ENCODE peak calls at places on chromosomes 11 and 22, in four cellular contexts. One of them, this sample, is unnamed.

GRCh38 chr11:82996966-82997606 is 74.6 kb downstream of the RAB30 start:
- DNase-seq in RWPE1: no peak
- DNase-seq in CD4-positive, alpha-beta T cell: no peak
- DNase-seq in CD8-positive, alpha-beta T cell: no peak
- DNase-seq in this sample: no peak

GRCh38 chr11:110317516-110317932 is 21.1 kb upstream of the RDX start:
- DNase-seq in CD8-positive, alpha-beta T cell: no peak
- DNase-seq in CD4-positive, alpha-beta T cell: no peak
- DNase-seq in RWPE1: no peak
- DNase-seq in this sample: no peak

GRCh38 chr11:64355078-64355940 is 3.7 kb upstream of the RPS6KA4 start:
- DNase-seq in CD8-positive, alpha-beta T cell: peak; percentile 69
- DNase-seq in RWPE1: peak; percentile 81
- DNase-seq in CD4-positive, alpha-beta T cell: no peak
- DNase-seq in this sample: peak; percentile 38

GRCh38 chr22:40107756-40108437 is 69.8 kb upstream of the TNRC6B start:
- DNase-seq in RWPE1: peak; percentile 24
- DNase-seq in CD8-positive, alpha-beta T cell: no peak
- DNase-seq in CD4-positive, alpha-beta T cell: no peak
- DNase-seq in this sample: peak; percentile 16

GRCh38 chr11:65593518-65594414 is 1.8 kb downstream of the KCNK7 start:
- DNase-seq in CD8-positive, alpha-beta T cell: peak; percentile 74
- DNase-seq in CD4-positive, alpha-beta T cell: no peak
- DNase-seq in RWPE1: no peak
- DNase-seq in this sample: no peak

GRCh38 chr11:75289919-75290318 is 49.3 kb downstream of the TPBGL start:
- DNase-seq in CD4-positive, alpha-beta T cell: no peak
- DNase-seq in CD8-positive, alpha-beta T cell: no peak
- DNase-seq in RWPE1: no peak
- DNase-seq in this sample: no peak

GRCh38 chr22:39547587-39547947 is 15.0 kb upstream of the RPS19BP1 start:
- DNase-seq in RWPE1: no peak
- DNase-seq in CD4-positive, alpha-beta T cell: no peak
- DNase-seq in CD8-positive, alpha-beta T cell: no peak
- DNase-seq in this sample: no peak

GRCh38 chr11:11366793-11367192 is 13.7 kb upstream of the CSNK2A3 start:
- DNase-seq in RWPE1: no peak
- DNase-seq in CD4-positive, alpha-beta T cell: no peak
- DNase-seq in CD8-positive, alpha-beta T cell: no peak
- DNase-seq in this sample: no peak

GRCh38 chr11:13335319-13335718 is 57.7 kb downstream of the BMAL1 start:
- DNase-seq in CD8-positive, alpha-beta T cell: peak; percentile 77
- DNase-seq in RWPE1: peak; percentile 55
- DNase-seq in CD4-positive, alpha-beta T cell: peak; percentile 57
- DNase-seq in this sample: peak; percentile 55

GRCh38 chr11:128890543-128891409 is at the start of gene KCNJ5:
- DNase-seq in RWPE1: peak; percentile 34
- DNase-seq in CD8-positive, alpha-beta T cell: no peak
- DNase-seq in CD4-positive, alpha-beta T cell: no peak
- DNase-seq in this sample: no peak

GRCh38 chr11:100719362-100719761 is 32.3 kb downstream of the ARHGAP42 start:
- DNase-seq in RWPE1: no peak
- DNase-seq in CD8-positive, alpha-beta T cell: no peak
- DNase-seq in CD4-positive, alpha-beta T cell: no peak
- DNase-seq in this sample: no peak

GRCh38 chr11:78313181-78313788 is 104.3 kb downstream of the GAB2 start:
- DNase-seq in RWPE1: peak; percentile 78
- DNase-seq in CD4-positive, alpha-beta T cell: no peak
- DNase-seq in CD8-positive, alpha-beta T cell: no peak
- DNase-seq in this sample: peak; percentile 44

GRCh38 chr22:46287873-46288751 is 8.6 kb upstream of the GTSE1 start:
- DNase-seq in CD4-positive, alpha-beta T cell: no peak
- DNase-seq in RWPE1: no peak
- DNase-seq in CD8-positive, alpha-beta T cell: peak; percentile 63
- DNase-seq in this sample: no peak

GRCh38 chr22:29855611-29856181 is 17.6 kb upstream of the ASCC2 start:
- DNase-seq in RWPE1: no peak
- DNase-seq in CD8-positive, alpha-beta T cell: no peak
- DNase-seq in CD4-positive, alpha-beta T cell: no peak
- DNase-seq in this sample: no peak

GRCh38 chr11:13256216-13256615 is 21.4 kb upstream of the BMAL1 start:
- DNase-seq in RWPE1: no peak
- DNase-seq in CD8-positive, alpha-beta T cell: no peak
- DNase-seq in CD4-positive, alpha-beta T cell: no peak
- DNase-seq in this sample: no peak

GRCh38 chr11:2207773-2208621 is 36.4 kb upstream of the TH start:
- DNase-seq in CD4-positive, alpha-beta T cell: no peak
- DNase-seq in CD8-positive, alpha-beta T cell: no peak
- DNase-seq in RWPE1: no peak
- DNase-seq in this sample: no peak

GRCh38 chr22:41561335-41561734 is 525 bp downstream of the CSDC2 start:
- DNase-seq in CD4-positive, alpha-beta T cell: no peak
- DNase-seq in CD8-positive, alpha-beta T cell: no peak
- DNase-seq in RWPE1: no peak
- DNase-seq in this sample: no peak

GRCh38 chr11:36009469-36009868 is 65.6 kb downstream of the LDLRAD3 start:
- DNase-seq in CD4-positive, alpha-beta T cell: no peak
- DNase-seq in CD8-positive, alpha-beta T cell: no peak
- DNase-seq in RWPE1: peak; percentile 73
- DNase-seq in this sample: peak; percentile 28

GRCh38 chr11:117180020-117180419 is 1.5 kb downstream of the SIDT2 start:
- DNase-seq in CD8-positive, alpha-beta T cell: peak; percentile 47
- DNase-seq in CD4-positive, alpha-beta T cell: no peak
- DNase-seq in RWPE1: no peak
- DNase-seq in this sample: no peak

GRCh38 chr11:42407379-42407778 is 904.4 kb upstream of the API5 start:
- DNase-seq in CD8-positive, alpha-beta T cell: no peak
- DNase-seq in RWPE1: no peak
- DNase-seq in CD4-positive, alpha-beta T cell: no peak
- DNase-seq in this sample: no peak

DNA sequence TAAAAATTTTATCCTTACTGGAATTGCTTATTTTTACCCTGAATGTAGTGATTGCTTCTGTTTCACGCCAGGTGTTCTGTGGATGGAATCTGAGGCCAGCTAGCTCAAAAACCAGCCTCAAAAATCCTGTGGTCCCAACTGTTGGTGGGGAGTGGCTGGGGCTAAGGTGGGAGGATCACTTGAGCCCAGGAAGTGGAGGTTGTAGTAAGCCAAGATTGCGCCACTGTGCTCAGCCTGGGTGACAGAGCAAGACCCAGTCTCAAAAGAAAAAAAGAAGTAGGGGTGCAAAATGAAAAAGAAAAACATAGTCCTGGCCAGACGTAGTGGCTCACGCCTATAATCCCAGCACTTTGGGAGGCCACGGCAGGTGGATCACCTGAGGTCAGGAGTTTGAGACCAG is 27.0 kb upstream of the SLC5A1 start:
- DNase-seq in RWPE1: no peak
- DNase-seq in CD4-positive, alpha-beta T cell: no peak
- DNase-seq in CD8-positive, alpha-beta T cell: no peak
- DNase-seq in this sample: no peak
- TF ChIP-seq CTCF in RWPE1: no peak
- TF ChIP-seq CTCF in CD4-positive, alpha-beta T cell: no peak
- TF ChIP-seq CTCF in CD8-positive, alpha-beta T cell: no peak
- TF ChIP-seq CTCF in this sample: no peak

DNA sequence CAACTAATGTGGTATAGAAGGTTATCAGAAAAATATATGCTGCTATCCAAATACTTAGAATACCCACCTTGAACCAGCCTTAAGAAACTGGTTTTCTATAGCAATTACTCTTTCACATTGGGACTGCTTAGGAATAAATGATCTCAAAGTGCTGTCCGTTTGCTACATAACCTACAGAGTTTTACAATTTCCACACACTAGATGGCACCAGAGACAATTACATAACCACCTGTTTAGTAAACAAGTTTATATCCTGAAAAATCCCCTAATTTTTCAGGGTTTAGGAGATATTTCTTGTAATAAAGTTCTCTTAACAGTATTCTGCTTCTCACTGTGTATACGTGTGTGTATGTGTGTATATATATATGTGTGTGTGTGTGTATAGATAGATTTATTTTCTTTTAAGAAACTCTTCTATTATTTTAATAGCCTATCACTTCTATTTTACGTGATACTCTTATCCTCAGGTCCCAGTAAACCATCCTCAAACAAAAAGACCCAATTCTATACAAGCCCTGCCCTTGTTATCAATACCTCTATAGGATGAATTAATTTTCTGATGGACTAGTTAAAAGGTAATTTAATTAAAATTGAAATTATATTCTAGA is 6.7 kb upstream of the OR5I1 start:
- DNase-seq in RWPE1: peak; percentile 3
- DNase-seq in CD4-positive, alpha-beta T cell: no peak
- DNase-seq in CD8-positive, alpha-beta T cell: no peak
- DNase-seq in this sample: no peak
- TF ChIP-seq CTCF in RWPE1: peak; percentile 57
- TF ChIP-seq CTCF in CD4-positive, alpha-beta T cell: peak; percentile 18
- TF ChIP-seq CTCF in CD8-positive, alpha-beta T cell: no peak
- TF ChIP-seq CTCF in this sample: peak; percentile 10

DNA sequence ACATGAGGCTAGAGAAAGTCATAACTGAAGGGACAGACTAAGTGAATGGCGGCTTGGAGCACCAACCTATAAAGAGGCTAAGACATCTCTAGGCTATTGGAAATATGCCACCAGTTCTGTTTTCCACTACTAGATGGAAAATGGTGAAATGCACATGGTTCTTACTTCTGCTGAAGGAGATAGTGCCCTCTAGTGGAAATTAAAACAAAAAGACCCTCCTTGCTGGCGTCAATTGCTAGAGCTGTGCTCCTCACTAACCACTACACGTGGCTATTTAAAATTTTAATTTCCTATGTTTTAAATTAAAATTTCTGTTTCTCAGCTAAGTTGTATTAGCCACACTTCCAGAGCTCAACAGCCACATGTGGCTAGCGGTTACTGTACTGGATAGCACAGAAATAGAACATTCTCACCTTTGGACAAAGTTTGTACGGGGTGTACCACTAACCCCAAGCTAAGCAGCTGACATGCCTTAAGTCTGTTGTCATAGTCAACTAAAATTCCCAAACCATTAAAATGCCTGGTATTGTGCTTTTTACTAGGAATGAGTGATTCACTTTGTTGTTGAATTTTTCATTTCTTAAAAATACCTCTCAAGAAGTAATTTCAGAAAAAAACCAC is 34.1 kb upstream of the CALCA start:
- DNase-seq in RWPE1: peak; percentile 5
- DNase-seq in CD4-positive, alpha-beta T cell: no peak
- DNase-seq in CD8-positive, alpha-beta T cell: no peak
- DNase-seq in this sample: no peak
- TF ChIP-seq CTCF in RWPE1: peak; percentile 18
- TF ChIP-seq CTCF in CD4-positive, alpha-beta T cell: peak; percentile 63
- TF ChIP-seq CTCF in CD8-positive, alpha-beta T cell: peak; percentile 56
- TF ChIP-seq CTCF in this sample: peak; percentile 26

GRCh38 chr11:45847908-45848316 is 637 bp downstream of the CRY2 start:
- DNase-seq in CD8-positive, alpha-beta T cell: no peak
- DNase-seq in CD4-positive, alpha-beta T cell: peak; percentile 18
- DNase-seq in RWPE1: peak; percentile 49
- DNase-seq in this sample: no peak
- TF ChIP-seq CTCF in CD8-positive, alpha-beta T cell: no peak
- TF ChIP-seq CTCF in CD4-positive, alpha-beta T cell: no peak
- TF ChIP-seq CTCF in RWPE1: no peak
- TF ChIP-seq CTCF in this sample: peak; percentile 18

DNA sequence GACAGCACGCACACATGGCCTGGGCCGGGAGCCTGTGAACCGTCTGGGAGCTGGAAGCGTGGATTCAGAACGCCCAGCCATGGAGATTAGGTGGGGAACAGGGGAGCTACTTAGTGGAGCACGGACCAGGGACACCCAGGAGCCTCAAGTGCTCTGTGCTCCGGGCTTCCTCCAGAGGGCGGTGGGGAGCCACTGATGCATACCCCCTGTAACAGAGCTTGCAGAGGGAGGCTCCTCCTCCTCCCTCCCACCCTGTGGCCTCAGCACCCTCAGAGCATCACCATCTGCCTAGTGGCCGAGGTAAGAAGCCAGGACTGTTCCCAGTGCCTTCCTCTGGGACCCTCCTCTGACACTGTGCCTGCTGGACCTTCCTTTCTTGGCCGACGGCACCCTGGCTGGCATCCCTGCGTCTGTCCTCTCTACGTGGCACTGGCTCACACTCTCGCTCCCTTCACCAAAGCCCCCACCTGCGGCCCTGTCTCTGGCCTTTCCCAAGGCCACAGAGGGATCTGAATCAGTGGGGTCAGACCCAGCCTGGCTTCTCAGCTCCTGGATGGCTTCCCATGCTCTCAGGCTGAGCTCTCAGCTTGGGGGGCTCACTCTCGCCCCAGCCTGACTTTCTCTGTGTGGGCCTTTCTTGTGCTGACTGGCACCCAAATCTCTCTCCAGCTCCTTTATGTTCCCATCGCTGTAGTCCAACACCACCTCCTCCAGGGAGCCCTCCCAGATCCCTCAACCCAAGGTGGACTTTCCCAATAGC is 780.9 kb downstream of the BRD1 start:
- DNase-seq in RWPE1: no peak
- DNase-seq in CD4-positive, alpha-beta T cell: no peak
- DNase-seq in CD8-positive, alpha-beta T cell: no peak
- DNase-seq in this sample: no peak
- TF ChIP-seq CTCF in RWPE1: no peak
- TF ChIP-seq CTCF in CD4-positive, alpha-beta T cell: no peak
- TF ChIP-seq CTCF in CD8-positive, alpha-beta T cell: no peak
- TF ChIP-seq CTCF in this sample: no peak

DNA sequence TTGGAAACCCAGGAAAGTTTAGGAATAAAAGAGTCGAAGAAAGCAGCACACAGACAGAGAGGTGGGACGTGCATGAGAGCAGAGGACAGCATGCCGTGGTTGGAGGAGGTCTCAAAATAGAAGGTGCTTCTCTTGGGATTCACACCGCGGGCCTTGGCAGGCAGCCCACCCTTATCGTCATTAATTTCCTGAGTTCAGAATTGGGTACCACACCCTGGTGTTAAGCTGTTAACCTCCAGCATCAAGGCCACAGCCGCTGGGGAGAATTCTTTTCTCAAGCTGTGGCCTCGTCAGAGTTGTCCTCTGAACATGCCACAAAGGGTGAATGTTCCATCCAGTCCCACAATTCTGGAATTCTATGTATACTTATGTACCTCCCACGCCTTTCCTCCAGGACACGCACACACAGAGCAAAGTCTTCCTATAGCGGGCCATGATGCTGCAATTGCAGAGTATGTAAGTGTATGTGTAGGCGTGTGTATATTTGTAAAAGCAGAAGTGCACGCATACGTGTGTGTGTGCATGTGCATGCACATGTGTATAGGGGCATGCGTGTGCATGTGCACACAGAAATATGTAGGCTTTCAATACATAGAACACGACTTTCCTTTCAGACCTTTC is 39.0 kb downstream of the ADAMTS8 start:
- DNase-seq in CD8-positive, alpha-beta T cell: peak; percentile 63
- DNase-seq in CD4-positive, alpha-beta T cell: peak; percentile 2
- DNase-seq in RWPE1: no peak
- DNase-seq in this sample: no peak
- TF ChIP-seq CTCF in CD8-positive, alpha-beta T cell: no peak
- TF ChIP-seq CTCF in CD4-positive, alpha-beta T cell: no peak
- TF ChIP-seq CTCF in RWPE1: no peak
- TF ChIP-seq CTCF in this sample: no peak

This sample was measured in AG09319.